ENCODE peak calls at places on chromosome 22, in five cellular contexts. One of them, this sample, is unnamed. For H3K9me3, the result is how much of the 10 kb centered on the place peaks cover.

GRCh38 chr22:21712751-21713427 is 22.7 kb downstream of the YPEL1 start:
- DNase-seq in endothelial cell of umbilical vein: peak
- DNase-seq in CD4-positive, alpha-beta memory T cell: peak
- DNase-seq in upper lobe of right lung: no peak
- DNase-seq in left ventricle myocardium inferior: peak
- DNase-seq in this sample: peak

GRCh38 chr22:27853404-27853803 is 51.8 kb upstream of the MN1 start:
- DNase-seq in CD4-positive, alpha-beta memory T cell: no peak
- DNase-seq in upper lobe of right lung: no peak
- DNase-seq in left ventricle myocardium inferior: no peak
- DNase-seq in endothelial cell of umbilical vein: no peak
- DNase-seq in this sample: no peak

GRCh38 chr22:41052661-41053490 is 39.5 kb upstream of the EP300 start:
- DNase-seq in endothelial cell of umbilical vein: no peak
- DNase-seq in left ventricle myocardium inferior: no peak
- DNase-seq in upper lobe of right lung: no peak
- DNase-seq in CD4-positive, alpha-beta memory T cell: no peak
- DNase-seq in this sample: no peak

GRCh38 chr22:28112548-28113043 is 193.5 kb upstream of the PITPNB start:
- DNase-seq in upper lobe of right lung: no peak
- DNase-seq in endothelial cell of umbilical vein: peak
- DNase-seq in CD4-positive, alpha-beta memory T cell: no peak
- DNase-seq in left ventricle myocardium inferior: peak
- DNase-seq in this sample: no peak

GRCh38 chr22:31302021-31302420 is 9.7 kb upstream of the PIK3IP1 start:
- DNase-seq in upper lobe of right lung: no peak
- DNase-seq in left ventricle myocardium inferior: no peak
- DNase-seq in CD4-positive, alpha-beta memory T cell: no peak
- DNase-seq in endothelial cell of umbilical vein: no peak
- DNase-seq in this sample: no peak

GRCh38 chr22:19201130-19201857 is 22.8 kb upstream of the SLC25A1 start:
- DNase-seq in left ventricle myocardium inferior: no peak
- DNase-seq in endothelial cell of umbilical vein: no peak
- DNase-seq in upper lobe of right lung: no peak
- DNase-seq in CD4-positive, alpha-beta memory T cell: no peak
- DNase-seq in this sample: no peak

GRCh38 chr22:31586137-31586920 is 75.7 kb downstream of the PISD start:
- DNase-seq in endothelial cell of umbilical vein: no peak
- DNase-seq in left ventricle myocardium inferior: no peak
- DNase-seq in CD4-positive, alpha-beta memory T cell: no peak
- DNase-seq in upper lobe of right lung: no peak
- DNase-seq in this sample: no peak

GRCh38 chr22:25942989-25943411 is 201.0 kb downstream of the MYO18B start:
- DNase-seq in endothelial cell of umbilical vein: no peak
- DNase-seq in left ventricle myocardium inferior: peak
- DNase-seq in CD4-positive, alpha-beta memory T cell: no peak
- DNase-seq in upper lobe of right lung: no peak
- DNase-seq in this sample: no peak

GRCh38 chr22:50299724-50300619 is 7.5 kb downstream of the PLXNB2 start:
- DNase-seq in left ventricle myocardium inferior: peak
- DNase-seq in endothelial cell of umbilical vein: no peak
- DNase-seq in upper lobe of right lung: no peak
- DNase-seq in CD4-positive, alpha-beta memory T cell: no peak
- DNase-seq in this sample: no peak

GRCh38 chr22:46363611-46364321 is 28.3 kb downstream of the TRMU start:
- DNase-seq in upper lobe of right lung: no peak
- DNase-seq in left ventricle myocardium inferior: no peak
- DNase-seq in endothelial cell of umbilical vein: no peak
- DNase-seq in CD4-positive, alpha-beta memory T cell: no peak
- DNase-seq in this sample: no peak

GRCh38 chr22:36608987-36609386 is 80.0 kb upstream of the EIF3D start:
- DNase-seq in endothelial cell of umbilical vein: no peak
- DNase-seq in CD4-positive, alpha-beta memory T cell: no peak
- DNase-seq in left ventricle myocardium inferior: no peak
- DNase-seq in upper lobe of right lung: no peak
- DNase-seq in this sample: no peak

GRCh38 chr22:28917747-28918543 is 34.6 kb downstream of the ZNRF3 start:
- DNase-seq in upper lobe of right lung: peak
- DNase-seq in left ventricle myocardium inferior: peak
- DNase-seq in CD4-positive, alpha-beta memory T cell: no peak
- DNase-seq in endothelial cell of umbilical vein: no peak
- DNase-seq in this sample: no peak

GRCh38 chr22:49299821-49300231 is 527.8 kb downstream of the BRD1 start:
- DNase-seq in endothelial cell of umbilical vein: no peak
- DNase-seq in upper lobe of right lung: peak
- DNase-seq in CD4-positive, alpha-beta memory T cell: no peak
- DNase-seq in left ventricle myocardium inferior: no peak
- DNase-seq in this sample: no peak

GRCh38 chr22:25399649-25400151 is 164.8 kb upstream of the GRK3 start:
- DNase-seq in left ventricle myocardium inferior: no peak
- DNase-seq in upper lobe of right lung: no peak
- DNase-seq in CD4-positive, alpha-beta memory T cell: no peak
- DNase-seq in endothelial cell of umbilical vein: no peak
- DNase-seq in this sample: no peak

GRCh38 chr22:22342697-22343602 is 98.4 kb downstream of the VPREB1 start:
- DNase-seq in endothelial cell of umbilical vein: peak
- DNase-seq in CD4-positive, alpha-beta memory T cell: peak
- DNase-seq in left ventricle myocardium inferior: peak
- DNase-seq in upper lobe of right lung: peak
- DNase-seq in this sample: peak

GRCh38 chr22:38292694-38293093 is 19.9 kb upstream of the TMEM184B start:
- DNase-seq in upper lobe of right lung: no peak
- DNase-seq in CD4-positive, alpha-beta memory T cell: no peak
- DNase-seq in endothelial cell of umbilical vein: no peak
- DNase-seq in left ventricle myocardium inferior: no peak
- DNase-seq in this sample: no peak

GRCh38 chr22:30054764-30055069 is 25.5 kb upstream of the HORMAD2 start:
- DNase-seq in upper lobe of right lung: no peak
- DNase-seq in left ventricle myocardium inferior: no peak
- DNase-seq in endothelial cell of umbilical vein: no peak
- DNase-seq in CD4-positive, alpha-beta memory T cell: no peak
- DNase-seq in this sample: no peak

GRCh38 chr22:30054067-30054763 is 26.0 kb upstream of the HORMAD2 start:
- DNase-seq in CD4-positive, alpha-beta memory T cell: no peak
- DNase-seq in endothelial cell of umbilical vein: no peak
- DNase-seq in left ventricle myocardium inferior: no peak
- DNase-seq in upper lobe of right lung: no peak
- DNase-seq in this sample: no peak

GRCh38 chr22:30056015-30056414 is 24.2 kb upstream of the HORMAD2 start:
- DNase-seq in endothelial cell of umbilical vein: no peak
- DNase-seq in left ventricle myocardium inferior: no peak
- DNase-seq in CD4-positive, alpha-beta memory T cell: no peak
- DNase-seq in upper lobe of right lung: no peak
- DNase-seq in this sample: no peak

GRCh38 chr22:30062256-30062655 is 18.0 kb upstream of the HORMAD2 start:
- DNase-seq in CD4-positive, alpha-beta memory T cell: no peak
- DNase-seq in left ventricle myocardium inferior: no peak
- DNase-seq in upper lobe of right lung: no peak
- DNase-seq in endothelial cell of umbilical vein: no peak
- DNase-seq in this sample: no peak

GRCh38 chr22:30057375-30057774 is 22.9 kb upstream of the HORMAD2 start:
- DNase-seq in CD4-positive, alpha-beta memory T cell: no peak
- DNase-seq in upper lobe of right lung: no peak
- DNase-seq in endothelial cell of umbilical vein: no peak
- DNase-seq in left ventricle myocardium inferior: no peak
- DNase-seq in this sample: no peak
- H3K9me3 ChIP-seq in CD4-positive, alpha-beta memory T cell: under half
- H3K9me3 ChIP-seq in upper lobe of right lung: under half
- H3K9me3 ChIP-seq in endothelial cell of umbilical vein: under half
- H3K9me3 ChIP-seq in left ventricle myocardium inferior: under half
- H3K9me3 ChIP-seq in this sample: under half

DNA sequence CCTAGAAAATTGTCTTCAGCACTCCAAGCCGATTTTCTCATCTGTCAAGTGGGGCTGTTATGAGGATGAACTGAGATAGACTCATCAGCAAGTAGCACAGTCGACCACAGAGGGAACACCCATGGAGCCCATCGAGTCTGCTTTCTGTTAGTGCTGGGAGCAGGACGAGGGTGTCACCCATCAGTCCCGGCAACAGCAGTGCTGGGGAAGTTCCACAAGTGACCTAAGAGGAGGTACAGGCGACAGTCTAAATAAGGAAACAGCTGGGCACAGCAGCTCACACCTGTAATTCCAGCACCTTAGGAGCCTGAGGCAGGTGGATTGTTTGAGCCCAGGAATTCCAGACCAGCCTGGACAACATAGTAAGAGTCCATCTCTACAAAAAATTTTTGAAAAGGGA is 9.7 kb downstream of the RTL6 start:
- DNase-seq in upper lobe of right lung: no peak
- DNase-seq in CD4-positive, alpha-beta memory T cell: no peak
- DNase-seq in endothelial cell of umbilical vein: no peak
- DNase-seq in left ventricle myocardium inferior: no peak
- DNase-seq in this sample: no peak
- H3K9me3 ChIP-seq in upper lobe of right lung: under half
- H3K9me3 ChIP-seq in CD4-positive, alpha-beta memory T cell: under half
- H3K9me3 ChIP-seq in endothelial cell of umbilical vein: under half
- H3K9me3 ChIP-seq in left ventricle myocardium inferior: under half
- H3K9me3 ChIP-seq in this sample: under half

GRCh38 chr22:10778296-10778814 is 4749.6 kb upstream of the OR11H1 start:
- DNase-seq in endothelial cell of umbilical vein: no peak
- DNase-seq in CD4-positive, alpha-beta memory T cell: no peak
- DNase-seq in left ventricle myocardium inferior: no peak
- DNase-seq in upper lobe of right lung: no peak
- DNase-seq in this sample: no peak
- H3K9me3 ChIP-seq in endothelial cell of umbilical vein: under half
- H3K9me3 ChIP-seq in CD4-positive, alpha-beta memory T cell: under half
- H3K9me3 ChIP-seq in left ventricle myocardium inferior: under half
- H3K9me3 ChIP-seq in upper lobe of right lung: under half
- H3K9me3 ChIP-seq in this sample: under half

DNA sequence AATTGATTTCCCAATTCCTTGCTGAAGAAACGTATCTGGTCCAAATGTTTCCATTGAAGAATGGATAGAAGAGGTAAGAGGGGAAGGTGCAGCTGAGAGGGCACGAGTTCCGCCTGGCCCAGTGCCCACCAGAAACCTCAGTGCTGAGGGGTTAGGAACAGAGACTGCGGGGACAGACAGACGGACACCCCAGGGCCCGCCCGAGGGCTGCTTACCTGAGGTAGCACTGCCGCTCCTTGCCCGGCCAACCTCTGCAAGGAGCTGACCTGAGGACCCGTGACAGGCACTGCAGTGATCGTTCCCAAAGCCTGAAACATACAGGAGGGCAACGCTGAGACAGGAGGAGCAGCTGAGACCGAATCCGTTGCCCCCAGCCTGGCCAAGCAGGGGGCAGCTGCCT is 89.6 kb downstream of the PHF21B start:
- DNase-seq in upper lobe of right lung: peak
- DNase-seq in left ventricle myocardium inferior: peak
- DNase-seq in CD4-positive, alpha-beta memory T cell: no peak
- DNase-seq in endothelial cell of umbilical vein: no peak
- DNase-seq in this sample: no peak
- H3K9me3 ChIP-seq in upper lobe of right lung: under half
- H3K9me3 ChIP-seq in left ventricle myocardium inferior: under half
- H3K9me3 ChIP-seq in CD4-positive, alpha-beta memory T cell: under half
- H3K9me3 ChIP-seq in endothelial cell of umbilical vein: under half
- H3K9me3 ChIP-seq in this sample: under half

This sample was measured in T-helper 17 cell.